ENCODE peak calls at places on chromosome 1, in four cellular contexts. R, W, N and Z are unnamed samples. For H3K4me1, the result is how much of the 10 kb centered on the place peaks cover.

GRCh38 chr1:12478612-12478985 is 139.4 kb downstream of the DHRS3 start:
- DNase-seq in R (peak), W (peak), N (no peak), Z (peak)

GRCh38 chr1:40232444-40232843 is 15.3 kb upstream of the TMCO2 start:
- DNase-seq in R (no peak), W (peak), N (no peak), Z (peak)

GRCh38 chr1:214989341-214989740 is 93.2 kb upstream of the KCNK2 start:
- DNase-seq in R (no peak), W (no peak), N (no peak), Z (no peak)

GRCh38 chr1:30791853-30792252 is 34.3 kb upstream of the LAPTM5 start:
- DNase-seq in R (no peak), W (no peak), N (no peak), Z (no peak)

GRCh38 chr1:210915890-210916507 is 217.9 kb downstream of the KCNH1 start:
- DNase-seq in R (no peak), W (no peak), N (no peak), Z (no peak)

GRCh38 chr1:243946253-243946652 is 96.2 kb upstream of the AKT3 start:
- DNase-seq in R (no peak), W (no peak), N (no peak), Z (no peak)

GRCh38 chr1:198333744-198334143 is 176.9 kb downstream of the NEK7 start:
- DNase-seq in R (no peak), W (no peak), N (no peak), Z (no peak)

GRCh38 chr1:201703646-201704438 is 125.1 kb upstream of the IPO9 start:
- DNase-seq in R (peak), W (peak), N (peak), Z (peak)

GRCh38 chr1:24960071-24960801 is 30.2 kb upstream of the RUNX3 start:
- DNase-seq in R (peak), W (no peak), N (no peak), Z (no peak)

GRCh38 chr1:246210751-246211150 is 296.3 kb downstream of the SMYD3 start:
- DNase-seq in R (no peak), W (no peak), N (no peak), Z (no peak)

GRCh38 chr1:196207624-196208204 is 400.5 kb downstream of the KCNT2 start:
- DNase-seq in R (no peak), W (no peak), N (no peak), Z (no peak)

GRCh38 chr1:97680894-97681293 is 239.9 kb downstream of the DPYD start:
- DNase-seq in R (no peak), W (no peak), N (no peak), Z (no peak)

GRCh38 chr1:85229574-85230097 is 28.8 kb upstream of the SYDE2 start:
- DNase-seq in R (no peak), W (no peak), N (no peak), Z (no peak)

GRCh38 chr1:165905853-165906252 is 78.4 kb downstream of the UCK2 start:
- DNase-seq in R (no peak), W (no peak), N (no peak), Z (no peak)

GRCh38 chr1:229062135-229062534 is 208.8 kb upstream of the RAB4A start:
- DNase-seq in R (no peak), W (no peak), N (no peak), Z (no peak)

GRCh38 chr1:180851995-180852887 is 60.5 kb upstream of the KIAA1614 start:
- DNase-seq in R (no peak), W (peak), N (no peak), Z (no peak)

GRCh38 chr1:36160949-36161485 is 5.1 kb downstream of the MAP7D1 start:
- DNase-seq in R (no peak), W (peak), N (no peak), Z (peak)

GRCh38 chr1:11207898-11208611 is 18.9 kb downstream of the ANGPTL7 start:
- DNase-seq in R (no peak), W (no peak), N (no peak), Z (no peak)

GRCh38 chr1:169682077-169682476 is 29.3 kb downstream of the SELL start:
- DNase-seq in R (no peak), W (no peak), N (no peak), Z (no peak)

GRCh38 chr1:64229307-64229706 is 25.9 kb downstream of the UBE2U start:
- DNase-seq in R (no peak), W (no peak), N (no peak), Z (no peak)

GRCh38 chr1:22133928-22134324 is 9.0 kb downstream of the WNT4 start:
- DNase-seq in R (no peak), W (no peak), N (no peak), Z (no peak)

GRCh38 chr1:170669586-170670332 is 5.8 kb downstream of the PRRX1 start:
- DNase-seq in R (no peak), W (no peak), N (no peak), Z (no peak)

GRCh38 chr1:154750681-154751665 is 119.1 kb downstream of the KCNN3 start:
- DNase-seq in R (no peak), W (no peak), N (peak), Z (no peak)

GRCh38 chr1:11960276-11960675 is 20.0 kb upstream of the MFN2 start:
- DNase-seq in R (no peak), W (no peak), N (no peak), Z (no peak)

GRCh38 chr1:117582341-117582902 is 23.4 kb upstream of the TENT5C start:
- DNase-seq in R (no peak), W (no peak), N (peak), Z (no peak)

GRCh38 chr1:213414901-213415300 is 363.9 kb downstream of the RPS6KC1 start:
- DNase-seq in R (no peak), W (no peak), N (no peak), Z (no peak)

GRCh38 chr1:97334454-97334853 is 586.4 kb downstream of the DPYD start:
- DNase-seq in R (no peak), W (no peak), N (no peak), Z (no peak)

GRCh38 chr1:153525088-153525713 is 10.6 kb downstream of the S100A6 start:
- DNase-seq in R (no peak), W (no peak), N (peak), Z (no peak)

GRCh38 chr1:171590022-171590421 is 32.0 kb upstream of the MYOCOS start:
- DNase-seq in R (no peak), W (no peak), N (no peak), Z (no peak)

GRCh38 chr1:167635233-167635648 is 5.2 kb downstream of the RCSD1 start:
- DNase-seq in R (no peak), W (no peak), N (no peak), Z (no peak)

DNA sequence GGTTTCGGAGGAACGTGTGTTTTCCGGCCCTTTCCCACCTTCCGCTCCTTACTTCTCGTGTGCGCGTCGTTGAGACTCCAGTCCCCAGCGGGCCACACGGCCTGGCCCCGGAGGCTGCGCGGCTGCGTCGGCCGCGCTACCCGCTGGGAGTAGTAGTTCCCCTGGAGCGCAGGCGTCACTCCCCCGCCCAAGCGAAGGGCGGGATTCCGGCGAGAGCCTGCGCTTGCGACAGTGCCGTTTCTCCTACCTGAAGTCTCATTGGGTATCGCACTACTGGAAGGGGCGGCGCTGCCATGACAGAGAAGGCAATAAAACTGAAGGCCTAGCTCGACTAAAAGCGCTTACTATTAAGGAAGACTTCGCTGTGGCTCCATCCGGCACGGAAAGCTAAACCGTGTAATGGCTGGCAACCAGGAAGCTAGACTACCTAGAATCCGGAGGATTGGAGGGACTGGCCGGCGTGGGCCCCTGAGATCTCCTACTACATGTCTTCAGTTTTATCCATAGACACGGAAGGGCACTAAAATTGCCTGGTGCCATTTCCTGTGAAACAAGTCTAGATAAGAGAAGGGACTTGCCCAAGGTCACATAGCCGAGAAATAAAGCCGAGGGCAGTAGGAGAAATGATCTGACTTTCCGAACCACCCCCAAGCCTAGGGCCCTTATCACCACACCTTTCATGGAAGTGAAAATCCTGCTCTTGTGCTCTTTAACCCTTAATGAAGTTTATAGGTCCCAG is 798 bp upstream of the TMEM69 start:
- DNase-seq in R (peak), W (peak), N (peak), Z (peak)
- H3K4me1 ChIP-seq in R (under half), W (half or more), N (under half), Z (under half)

GRCh38 chr1:204128964-204129896 is 22.6 kb downstream of the ETNK2 start:
- DNase-seq in R (peak), W (peak), N (peak), Z (peak)
- H3K4me3 ChIP-seq in R (peak), W (no peak), N (peak), Z (no peak)

DNA sequence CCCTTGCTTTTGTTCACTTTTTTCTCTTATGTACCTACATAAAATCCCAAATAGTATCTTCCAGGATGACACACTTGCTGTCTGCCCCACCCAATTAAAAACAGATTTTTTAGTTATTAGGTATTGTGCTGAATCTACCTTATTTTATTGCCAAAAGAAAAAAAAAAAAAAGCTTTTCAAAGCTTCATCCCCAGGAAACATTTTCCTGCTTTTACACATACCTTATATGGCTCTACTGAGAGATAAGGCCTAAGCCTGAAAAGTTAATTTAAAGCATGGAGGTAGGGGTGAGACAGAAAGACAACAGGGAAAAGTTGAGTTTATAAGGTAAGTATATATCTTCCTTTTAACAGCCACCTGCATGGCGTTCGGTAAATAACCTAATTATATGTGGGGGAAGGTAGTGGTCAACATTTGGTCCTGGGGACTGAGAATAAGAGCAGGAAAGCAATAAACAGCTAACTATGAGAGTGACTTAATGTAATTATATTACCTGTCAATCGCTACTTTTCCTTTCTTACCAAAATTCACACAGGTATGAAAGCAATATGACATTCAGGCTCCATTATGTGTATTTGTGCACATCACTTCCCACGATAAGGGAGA is 54.6 kb upstream of the BOLA1 start:
- DNase-seq in R (no peak), W (no peak), N (no peak), Z (no peak)
- H3K4me1 ChIP-seq in R (under half), W (half or more), N (half or more), Z (under half)

DNA sequence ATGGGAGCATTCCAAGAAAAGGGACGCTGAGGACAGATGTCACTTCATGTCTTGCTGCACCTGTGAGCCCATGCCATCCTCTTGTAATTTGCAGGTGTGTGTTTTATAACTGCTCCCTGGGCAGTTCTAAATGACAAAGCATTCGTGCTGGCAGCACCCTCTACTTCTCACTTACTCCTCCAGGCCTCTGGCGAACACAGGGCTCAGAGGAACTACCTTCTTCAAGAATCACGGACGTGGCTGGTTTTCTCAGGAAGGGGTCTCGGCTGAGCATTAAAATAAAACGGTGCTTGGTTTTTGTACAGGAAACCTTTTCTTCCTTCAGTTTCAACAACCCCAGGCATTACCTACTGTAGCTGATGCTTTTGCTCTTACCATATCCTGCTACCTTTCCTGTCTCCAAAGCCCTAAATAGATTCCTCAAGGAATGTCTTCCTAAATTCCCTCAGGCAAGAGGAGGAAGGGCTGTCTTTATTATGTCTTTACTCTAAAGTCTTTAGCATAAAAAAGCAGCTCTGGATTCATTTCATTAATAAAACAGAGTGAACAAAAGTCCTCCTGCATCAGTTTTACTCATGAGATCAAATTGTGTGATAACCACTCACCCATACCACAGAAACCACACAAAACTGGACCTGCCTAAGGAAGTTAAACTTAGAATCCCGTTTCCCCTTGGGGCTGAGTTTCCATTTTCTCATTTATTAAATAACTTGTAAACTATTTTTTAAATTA is 79.0 kb upstream of the MAP10 start:
- DNase-seq in R (no peak), W (no peak), N (no peak), Z (no peak)
- H3K4me3 ChIP-seq in R (no peak), W (no peak), N (no peak), Z (no peak)

GRCh38 chr1:224923726-224924125 is 5.7 kb upstream of the DNAH14 start:
- DNase-seq in R (no peak), W (no peak), N (no peak), Z (no peak)
- H3K4me1 ChIP-seq in R (under half), W (under half), N (under half), Z (under half)

GRCh38 chr1:67464058-67464457 is 33.9 kb upstream of the SERBP1 start:
- DNase-seq in R (no peak), W (no peak), N (no peak), Z (no peak)
- H3K4me3 ChIP-seq in R (no peak), W (no peak), N (no peak), Z (no peak)

GRCh38 chr1:1347663-1348419 is 1.4 kb downstream of the DVL1 start:
- DNase-seq in R (peak), W (no peak), N (no peak), Z (no peak)

GRCh38 chr1:1346501-1346890 is 2.7 kb downstream of the DVL1 start:
- DNase-seq in R (no peak), W (no peak), N (no peak), Z (no peak)

GRCh38 chr1:1349256-1350012 is at the start of gene DVL1:
- DNase-seq in R (peak), W (peak), N (no peak), Z (peak)

GRCh38 chr1:1347026-1347595 is 2.1 kb downstream of the DVL1 start:
- DNase-seq in R (no peak), W (no peak), N (no peak), Z (no peak)

DNA sequence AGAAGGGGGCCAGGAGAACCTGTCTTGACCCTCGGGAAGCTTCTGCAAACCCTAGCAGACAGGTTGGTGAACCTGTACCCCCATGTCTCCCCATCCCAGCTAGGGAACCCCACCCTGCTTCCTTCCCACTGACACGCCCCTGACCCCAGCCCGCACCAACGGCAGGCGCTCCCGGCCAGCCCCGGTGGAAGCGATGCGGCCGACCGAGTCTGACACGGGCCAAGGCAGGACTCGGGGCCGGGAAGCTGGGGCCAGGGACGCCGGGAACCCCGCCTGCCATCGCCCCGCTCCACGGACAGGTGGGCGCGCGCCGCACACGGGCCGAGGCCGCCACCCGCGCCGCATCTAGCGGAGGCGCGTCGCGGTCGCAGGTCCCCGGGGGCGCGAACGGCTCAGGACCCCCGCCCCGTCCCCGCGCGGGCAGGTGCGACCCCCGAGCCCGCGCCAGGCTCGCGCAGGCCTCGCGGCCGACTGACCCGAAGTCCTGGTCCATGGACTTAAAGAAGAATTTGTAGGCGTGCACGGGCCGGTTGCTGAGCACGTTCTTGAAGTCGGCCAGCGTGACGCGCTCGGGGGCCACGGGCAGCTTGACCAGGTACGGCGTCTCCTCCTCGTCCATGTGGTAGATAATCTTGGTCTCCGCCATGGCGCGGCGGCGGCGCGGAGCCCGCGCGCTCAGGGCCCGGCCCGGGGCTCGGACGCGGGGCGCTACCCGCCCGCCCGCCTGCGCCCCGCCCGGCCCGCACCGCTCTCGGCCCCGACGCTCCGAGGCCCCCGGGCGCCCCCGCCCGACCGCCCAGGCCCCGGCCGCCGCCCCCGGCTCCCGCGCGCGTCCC is 580 bp downstream of the DVL1 start:
- DNase-seq in R (no peak), W (no peak), N (no peak), Z (no peak)
- H3K4me1 ChIP-seq in R (half or more), W (under half), N (half or more), Z (under half)